ENCODE peak calls at places on chromosomes 2 and 18, in four cellular contexts. R is choroid plexus epithelial cell, M is left lung, B is stomach. C is an unnamed sample.

GRCh38 chr2:204696124-204696523 is 150.8 kb downstream of the PARD3B start:
- DNase-seq in B (no peak), R (no peak), M (no peak), C (no peak)

GRCh38 chr2:147989809-147990403 is 30.6 kb downstream of the ORC4 start:
- DNase-seq in B (no peak), M (no peak), R (peak; percentile 82), C (peak; percentile 64)

GRCh38 chr2:73053316-73054114 is 18.0 kb downstream of the SFXN5 start:
- DNase-seq in B (no peak), M (no peak), R (peak; percentile 55), C (peak; percentile 64)

GRCh38 chr2:229920011-229920781 is 1.6 kb downstream of the TRIP12 start:
- DNase-seq in B (no peak), R (peak; percentile 41), M (no peak), C (no peak)

GRCh38 chr2:167069855-167070254 is 181.6 kb downstream of the XIRP2 start:
- DNase-seq in R (peak; percentile 68), B (no peak), M (no peak), C (no peak)

GRCh38 chr2:224882291-224883171 is 159.7 kb downstream of the DOCK10 start:
- DNase-seq in M (no peak), B (no peak), R (peak; percentile 81), C (peak; percentile 86)

GRCh38 chr2:218381916-218382366 is at the start of gene SLC11A1:
- DNase-seq in M (peak; percentile 88), R (no peak), B (peak; percentile 50), C (no peak)

GRCh38 chr2:231671617-231672350 is 36.5 kb upstream of the PTMA start:
- DNase-seq in R (no peak), M (peak; percentile 69), B (peak; percentile 67), C (no peak)

GRCh38 chr18:28176933-28177827 is at the start of gene CDH2:
- DNase-seq in R (peak; percentile 84), M (peak; percentile 46), B (peak; percentile 51), C (peak; percentile 70)

GRCh38 chr18:60466671-60467070 is 94.1 kb upstream of the MC4R start:
- DNase-seq in R (peak; percentile 45), B (no peak), M (no peak), C (peak; percentile 19)

GRCh38 chr18:49915352-49915751 is 102.0 kb upstream of the ACAA2 start:
- DNase-seq in B (no peak), R (no peak), M (no peak), C (peak; percentile 4)

GRCh38 chr2:147543056-147543455 is 301.8 kb upstream of the ACVR2A start:
- DNase-seq in B (no peak), R (no peak), M (no peak), C (no peak)

GRCh38 chr2:163453920-163454319 is 281.9 kb downstream of the FIGN start:
- DNase-seq in R (peak; percentile 46), M (no peak), B (no peak), C (no peak)

GRCh38 chr2:20451346-20451745 is 4.5 kb downstream of the RHOB start:
- DNase-seq in R (peak; percentile 74), B (peak; percentile 24), M (peak; percentile 5), C (no peak)

GRCh38 chr2:233839447-233839820 is 14.9 kb downstream of the HJURP start:
- DNase-seq in M (no peak), B (no peak), R (no peak), C (no peak)

GRCh38 chr2:232333361-232334135 is 45.0 kb upstream of the ALPP start:
- DNase-seq in R (peak; percentile 34), B (no peak), M (peak; percentile 28), C (no peak)

GRCh38 chr18:8513249-8513648 is 96.0 kb upstream of the RAB12 start:
- DNase-seq in M (no peak), R (no peak), B (no peak), C (no peak)

GRCh38 chr2:222615320-222615719 is 40.6 kb downstream of the FARSB start:
- DNase-seq in M (no peak), B (no peak), R (no peak), C (no peak)

GRCh38 chr2:228698963-228699362 is 517.5 kb upstream of the SPHKAP start:
- DNase-seq in M (no peak), B (no peak), R (no peak), C (no peak)

GRCh38 chr18:59787998-59788875 is 91.0 kb upstream of the CCBE1 start:
- DNase-seq in B (no peak), M (no peak), R (peak; percentile 64), C (peak; percentile 90)

GRCh38 chr2:241179894-241180293 is 8.6 kb upstream of the ANO7 start:
- DNase-seq in M (no peak), B (no peak), R (no peak), C (peak; percentile 22)

GRCh38 chr2:101736861-101737291 is 39.4 kb downstream of the MAP4K4 start:
- DNase-seq in B (no peak), R (peak; percentile 85), M (no peak), C (peak; percentile 73)

GRCh38 chr2:84879595-84880394 is 1.1 kb downstream of the TRABD2A start:
- DNase-seq in R (no peak), B (no peak), M (no peak), C (no peak)

DNA sequence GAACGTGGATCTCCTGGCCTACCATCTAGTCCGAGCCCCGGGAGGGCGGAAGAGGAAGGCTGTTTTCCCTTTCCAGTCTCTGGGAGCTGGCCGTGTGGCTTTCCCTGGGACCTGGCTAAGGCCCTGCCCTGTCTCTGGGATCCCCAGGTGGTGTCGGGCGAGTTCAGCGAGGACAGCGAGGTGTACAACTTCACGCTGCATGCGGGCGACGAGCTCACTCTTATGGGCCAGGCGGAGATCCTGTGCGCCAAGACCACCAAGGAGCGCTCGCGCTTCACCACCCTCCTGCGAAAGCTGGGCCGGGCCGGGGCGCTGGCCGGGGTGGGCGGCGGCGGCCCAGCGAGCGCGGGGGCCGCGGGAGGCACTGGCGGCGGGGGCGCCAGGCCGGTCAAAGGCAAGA is 11.2 kb downstream of the GAREM2 start:
- DNase-seq in M (no peak), B (no peak), R (no peak), C (no peak)
- H3K4me3 ChIP-seq in M (peak overlapping the region; percentile 40), B (peak overlapping the region; percentile 57), R (peak overlapping the region; percentile 61), C (no peak overlapping the region)

GRCh38 chr2:112923237-112923966 is 12.4 kb downstream of the IL37 start:
- DNase-seq in R (no peak), B (no peak), M (no peak), C (no peak)
- TF ChIP-seq CTCF in R (no peak), B (no peak), M (no peak), C (no peak)

DNA sequence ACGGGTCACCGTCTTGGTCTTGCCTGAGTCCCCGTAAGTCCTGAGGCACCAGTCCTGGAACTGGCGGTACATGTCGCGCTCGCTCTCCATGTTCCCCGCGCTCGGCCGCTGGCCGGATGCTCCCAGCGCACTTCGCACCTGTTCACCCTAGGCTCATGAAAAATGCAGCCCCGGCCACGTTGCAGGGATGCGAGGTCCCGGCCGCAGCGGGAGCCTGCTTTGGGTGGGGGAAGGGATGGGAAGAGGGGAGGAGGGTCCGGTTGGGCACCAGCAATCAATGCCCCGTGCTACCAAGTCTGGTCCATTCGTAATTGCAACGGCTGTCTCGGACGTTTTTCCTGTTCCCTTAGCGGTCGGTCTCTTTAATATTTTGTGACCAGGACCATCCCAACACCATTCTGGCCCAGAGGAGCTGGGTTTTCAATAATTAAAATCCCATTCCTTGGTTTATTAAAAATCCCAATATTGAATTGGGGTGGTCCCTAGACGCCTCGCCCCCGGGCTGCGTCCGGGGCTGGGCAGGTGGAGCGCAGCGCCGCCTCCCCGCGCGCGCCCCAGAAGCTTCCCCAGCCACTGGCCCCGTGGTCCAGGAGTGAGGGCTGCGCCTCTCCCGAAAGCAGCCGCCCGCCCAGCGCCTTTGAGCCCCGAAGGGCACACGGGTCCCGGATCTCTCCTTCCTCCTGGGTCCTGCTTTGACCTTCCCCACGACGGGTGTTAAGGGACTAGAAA is 1.4 kb downstream of the NOL4 start:
- DNase-seq in B (no peak), R (no peak), M (no peak), C (peak; percentile 10)
- H3K4me3 ChIP-seq in B (peak overlapping the region; percentile 42), R (peak overlapping the region; percentile 17), M (peak overlapping the region; percentile 23), C (no peak overlapping the region)

GRCh38 chr2:65918760-65919187 is 486.4 kb upstream of the SPRED2 start:
- DNase-seq in M (no peak), R (no peak), B (no peak), C (no peak)
- TF ChIP-seq CTCF in M (no peak), R (no peak), B (no peak), C (no peak)

DNA sequence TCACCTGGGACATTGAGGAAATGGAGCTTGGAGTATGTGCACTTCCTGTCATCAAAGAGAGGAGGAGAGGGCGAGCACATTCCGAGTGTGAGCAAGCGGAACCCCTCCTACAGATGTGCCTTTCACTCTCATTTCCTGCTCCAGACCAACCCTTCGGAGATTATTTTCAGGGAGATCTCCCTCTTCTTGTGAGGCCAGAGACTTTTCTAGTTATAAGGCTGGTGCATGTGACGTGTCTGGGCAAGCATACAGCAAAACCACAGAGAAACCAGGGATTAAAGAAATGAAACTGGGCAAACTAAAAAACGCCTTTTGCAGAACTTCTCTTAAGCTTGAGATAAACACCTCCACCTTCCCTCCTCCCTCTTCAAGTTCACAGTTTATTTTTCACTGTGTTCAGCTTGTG is 409.2 kb upstream of the TCF4 start:
- DNase-seq in R (no peak), M (no peak), B (no peak), C (no peak)
- H3K4me3 ChIP-seq in R (no peak overlapping the region), M (no peak overlapping the region), B (no peak overlapping the region), C (no peak overlapping the region)

DNA sequence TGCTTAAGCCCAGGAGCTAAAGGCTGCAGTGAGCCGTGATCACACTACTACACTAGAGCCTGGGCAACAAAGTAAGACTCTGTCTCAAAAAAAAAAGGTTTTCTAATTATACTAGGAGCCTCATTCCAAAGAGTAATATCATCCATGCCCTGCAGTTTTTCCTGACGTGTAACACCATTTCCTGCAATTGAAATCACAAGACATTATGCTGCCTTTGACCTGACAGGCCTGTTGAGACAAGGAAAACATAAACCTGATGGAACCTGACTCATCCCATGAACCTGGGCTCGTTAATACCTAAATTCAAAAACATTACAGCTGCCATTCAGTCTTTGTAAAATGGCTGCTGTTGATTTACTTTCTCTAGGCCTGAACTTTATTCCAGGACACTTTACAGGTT is 58.7 kb upstream of the PEX13 start:
- DNase-seq in M (no peak), B (no peak), R (peak; percentile 77), C (peak; percentile 72)
- TF ChIP-seq CTCF in M (no peak), B (no peak), R (no peak), C (no peak)

GRCh38 chr18:62420513-62421209 is 95.6 kb downstream of the TNFRSF11A start:
- DNase-seq in R (peak; percentile 47), B (peak; percentile 36), M (no peak), C (peak; percentile 49)
- H3K4me3 ChIP-seq in R (no peak overlapping the region), B (no peak overlapping the region), M (no peak overlapping the region), C (no peak overlapping the region)

DNA sequence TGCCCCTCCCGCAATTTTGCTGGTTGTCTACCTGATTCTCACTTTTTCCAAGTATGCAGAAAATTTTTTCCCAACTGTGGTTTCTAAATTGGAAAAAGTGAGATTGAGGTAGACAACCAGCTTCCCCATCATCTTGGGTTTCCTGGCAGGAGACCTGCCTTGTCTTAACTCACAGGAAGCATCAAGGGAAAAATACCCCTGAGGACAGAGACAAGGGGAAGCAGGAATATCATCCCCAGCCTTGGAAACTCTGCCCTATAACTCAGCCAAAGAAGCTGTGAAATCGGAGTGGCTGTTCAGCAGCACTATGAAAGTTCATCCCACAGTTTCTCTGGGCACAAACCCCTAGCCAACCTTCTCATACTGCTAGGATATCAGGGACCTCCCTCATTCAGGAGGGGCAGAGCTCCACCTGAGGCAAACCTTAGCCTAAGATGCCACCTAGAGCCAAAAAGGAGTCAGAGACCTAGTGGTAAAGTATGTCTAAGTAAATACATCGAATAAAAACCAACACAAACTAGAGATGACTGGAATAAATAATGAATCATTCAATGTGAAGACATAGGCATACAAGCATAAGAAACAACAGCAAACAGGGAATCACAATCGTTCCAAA is 68.2 kb downstream of the ZSWIM2 start:
- DNase-seq in M (no peak), R (peak; percentile 69), B (no peak), C (peak; percentile 8)
- TF ChIP-seq CTCF in M (no peak), R (peak; percentile 56), B (no peak), C (no peak)

GRCh38 chr2:237500681-237501424 is 13.8 kb downstream of the MLPH start:
- DNase-seq in R (peak; percentile 99), B (no peak), M (no peak), C (peak; percentile 100)
- H3K4me3 ChIP-seq in R (no peak overlapping the region), B (no peak overlapping the region), M (no peak overlapping the region), C (no peak overlapping the region)

C was measured in foreskin fibroblast.